ENCODE peak calls at places on chromosomes 7 and 10, in eight cellular contexts. One of them, this sample, is unnamed.

GRCh38 chr7:137977173-137977572 is 24.7 kb downstream of the CREB3L2 start:
- DNase-seq in PC-9: no peak
- DNase-seq in astrocyte: peak
- DNase-seq in cardiac fibroblast: peak
- DNase-seq in PC-3: peak
- DNase-seq in endothelial cell: no peak
- DNase-seq in AG04449: no peak
- DNase-seq in type B pancreatic cell: no peak
- DNase-seq in this sample: no peak

GRCh38 chr7:116478834-116479233 is 20.7 kb upstream of the CAV2 start:
- DNase-seq in PC-9: no peak
- DNase-seq in astrocyte: no peak
- DNase-seq in cardiac fibroblast: no peak
- DNase-seq in PC-3: no peak
- DNase-seq in endothelial cell: no peak
- DNase-seq in AG04449: no peak
- DNase-seq in type B pancreatic cell: no peak
- DNase-seq in this sample: no peak

GRCh38 chr10:95784279-95784913 is 28.4 kb downstream of the ENTPD1 start:
- DNase-seq in PC-9: no peak
- DNase-seq in astrocyte: no peak
- DNase-seq in cardiac fibroblast: no peak
- DNase-seq in PC-3: no peak
- DNase-seq in endothelial cell: no peak
- DNase-seq in AG04449: no peak
- DNase-seq in type B pancreatic cell: no peak
- DNase-seq in this sample: no peak

GRCh38 chr7:471866-472639 is 47.6 kb downstream of the PDGFA start:
- DNase-seq in PC-9: no peak
- DNase-seq in astrocyte: peak
- DNase-seq in cardiac fibroblast: peak
- DNase-seq in PC-3: peak
- DNase-seq in endothelial cell: no peak
- DNase-seq in AG04449: peak
- DNase-seq in type B pancreatic cell: no peak
- DNase-seq in this sample: peak

GRCh38 chr10:65544756-65545155 is 1381.1 kb upstream of the LRRTM3 start:
- DNase-seq in PC-9: no peak
- DNase-seq in astrocyte: no peak
- DNase-seq in cardiac fibroblast: no peak
- DNase-seq in PC-3: no peak
- DNase-seq in endothelial cell: no peak
- DNase-seq in AG04449: no peak
- DNase-seq in type B pancreatic cell: no peak
- DNase-seq in this sample: no peak

GRCh38 chr10:114547466-114547865 is 110.6 kb downstream of the ABLIM1 start:
- DNase-seq in PC-9: no peak
- DNase-seq in astrocyte: no peak
- DNase-seq in cardiac fibroblast: no peak
- DNase-seq in PC-3: no peak
- DNase-seq in endothelial cell: no peak
- DNase-seq in AG04449: no peak
- DNase-seq in type B pancreatic cell: no peak
- DNase-seq in this sample: peak

GRCh38 chr10:43453266-43453831 is 16.4 kb downstream of the ZNF487 start:
- DNase-seq in PC-9: no peak
- DNase-seq in astrocyte: peak
- DNase-seq in cardiac fibroblast: no peak
- DNase-seq in PC-3: no peak
- DNase-seq in endothelial cell: no peak
- DNase-seq in AG04449: no peak
- DNase-seq in type B pancreatic cell: no peak
- DNase-seq in this sample: peak

GRCh38 chr7:143372070-143372469 is 9.1 kb upstream of the ZYX start:
- DNase-seq in PC-9: no peak
- DNase-seq in astrocyte: no peak
- DNase-seq in cardiac fibroblast: peak
- DNase-seq in PC-3: peak
- DNase-seq in endothelial cell: no peak
- DNase-seq in AG04449: no peak
- DNase-seq in type B pancreatic cell: no peak
- DNase-seq in this sample: peak

GRCh38 chr10:69456880-69457693 is 5.8 kb downstream of the TSPAN15 start:
- DNase-seq in PC-9: peak
- DNase-seq in astrocyte: peak
- DNase-seq in cardiac fibroblast: peak
- DNase-seq in PC-3: peak
- DNase-seq in endothelial cell: no peak
- DNase-seq in AG04449: no peak
- DNase-seq in type B pancreatic cell: no peak
- DNase-seq in this sample: peak

GRCh38 chr7:148277042-148277660 is 313.4 kb upstream of the C7orf33 start:
- DNase-seq in PC-9: no peak
- DNase-seq in astrocyte: no peak
- DNase-seq in cardiac fibroblast: no peak
- DNase-seq in PC-3: no peak
- DNase-seq in endothelial cell: no peak
- DNase-seq in AG04449: no peak
- DNase-seq in type B pancreatic cell: no peak
- DNase-seq in this sample: no peak

GRCh38 chr7:132244917-132245480 is 331.3 kb downstream of the PLXNA4 start:
- DNase-seq in PC-9: no peak
- DNase-seq in astrocyte: no peak
- DNase-seq in cardiac fibroblast: no peak
- DNase-seq in PC-3: no peak
- DNase-seq in endothelial cell: no peak
- DNase-seq in AG04449: no peak
- DNase-seq in type B pancreatic cell: no peak
- DNase-seq in this sample: no peak

GRCh38 chr10:132539431-132539839 is 1.8 kb downstream of the INPP5A start:
- DNase-seq in PC-9: no peak
- DNase-seq in astrocyte: no peak
- DNase-seq in cardiac fibroblast: no peak
- DNase-seq in PC-3: no peak
- DNase-seq in endothelial cell: no peak
- DNase-seq in AG04449: no peak
- DNase-seq in type B pancreatic cell: no peak
- DNase-seq in this sample: peak

GRCh38 chr7:95609277-95609971 is 13.1 kb upstream of the PDK4 start:
- DNase-seq in PC-9: no peak
- DNase-seq in astrocyte: peak
- DNase-seq in cardiac fibroblast: peak
- DNase-seq in PC-3: peak
- DNase-seq in endothelial cell: no peak
- DNase-seq in AG04449: no peak
- DNase-seq in type B pancreatic cell: no peak
- DNase-seq in this sample: no peak

GRCh38 chr7:31526882-31527281 is 13.0 kb downstream of the ITPRID1 start:
- DNase-seq in PC-9: no peak
- DNase-seq in astrocyte: no peak
- DNase-seq in cardiac fibroblast: no peak
- DNase-seq in PC-3: no peak
- DNase-seq in endothelial cell: no peak
- DNase-seq in AG04449: no peak
- DNase-seq in type B pancreatic cell: no peak
- DNase-seq in this sample: no peak

GRCh38 chr10:95841711-95842498 is 65.9 kb upstream of the CC2D2B start:
- DNase-seq in PC-9: no peak
- DNase-seq in astrocyte: peak
- DNase-seq in cardiac fibroblast: peak
- DNase-seq in PC-3: peak
- DNase-seq in endothelial cell: peak
- DNase-seq in AG04449: peak
- DNase-seq in type B pancreatic cell: no peak
- DNase-seq in this sample: peak

GRCh38 chr10:14334771-14335170 is 4.0 kb upstream of the FRMD4A start:
- DNase-seq in PC-9: no peak
- DNase-seq in astrocyte: no peak
- DNase-seq in cardiac fibroblast: no peak
- DNase-seq in PC-3: no peak
- DNase-seq in endothelial cell: no peak
- DNase-seq in AG04449: no peak
- DNase-seq in type B pancreatic cell: no peak
- DNase-seq in this sample: no peak

GRCh38 chr10:102117391-102118159 is 2.6 kb downstream of the LDB1 start:
- DNase-seq in PC-9: no peak
- DNase-seq in astrocyte: peak
- DNase-seq in cardiac fibroblast: peak
- DNase-seq in PC-3: no peak
- DNase-seq in endothelial cell: peak
- DNase-seq in AG04449: no peak
- DNase-seq in type B pancreatic cell: peak
- DNase-seq in this sample: peak
- TF ChIP-seq CTCF in PC-9: no peak
- TF ChIP-seq CTCF in astrocyte: peak
- TF ChIP-seq CTCF in cardiac fibroblast: peak
- TF ChIP-seq CTCF in PC-3: peak
- TF ChIP-seq CTCF in endothelial cell: no peak
- TF ChIP-seq CTCF in AG04449: peak
- TF ChIP-seq CTCF in type B pancreatic cell: peak
- TF ChIP-seq CTCF in this sample: peak

DNA sequence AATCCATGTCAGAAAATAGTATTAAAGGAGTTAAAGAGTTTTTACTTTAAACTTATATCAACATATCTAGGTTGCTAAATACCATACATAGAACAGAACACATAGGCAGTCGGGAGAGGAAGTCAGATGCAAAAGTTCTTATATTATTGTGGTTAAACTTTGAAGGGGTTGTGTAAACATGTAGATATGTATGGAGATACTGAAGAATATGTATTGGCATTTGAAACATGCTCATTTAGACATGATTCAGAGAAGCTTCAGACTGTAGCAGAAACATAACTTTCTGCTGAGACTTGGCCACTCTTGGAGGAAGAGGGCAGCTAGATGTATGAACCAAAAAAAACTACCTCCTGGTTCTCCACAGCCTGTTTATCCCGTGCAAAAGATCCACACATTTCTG is 103.5 kb upstream of the FERD3L start:
- DNase-seq in PC-9: no peak
- DNase-seq in astrocyte: peak
- DNase-seq in cardiac fibroblast: peak
- DNase-seq in PC-3: peak
- DNase-seq in endothelial cell: no peak
- DNase-seq in AG04449: peak
- DNase-seq in type B pancreatic cell: no peak
- DNase-seq in this sample: no peak
- TF ChIP-seq CTCF in PC-9: no peak
- TF ChIP-seq CTCF in astrocyte: no peak
- TF ChIP-seq CTCF in cardiac fibroblast: no peak
- TF ChIP-seq CTCF in PC-3: no peak
- TF ChIP-seq CTCF in endothelial cell: no peak
- TF ChIP-seq CTCF in AG04449: no peak
- TF ChIP-seq CTCF in type B pancreatic cell: no peak
- TF ChIP-seq CTCF in this sample: no peak

GRCh38 chr10:29210469-29210868 is 78.4 kb upstream of the LYZL1 start:
- DNase-seq in PC-9: no peak
- DNase-seq in astrocyte: no peak
- DNase-seq in cardiac fibroblast: peak
- DNase-seq in PC-3: no peak
- DNase-seq in endothelial cell: no peak
- DNase-seq in AG04449: no peak
- DNase-seq in type B pancreatic cell: no peak
- DNase-seq in this sample: no peak

GRCh38 chr10:29208816-29209215 is 80.1 kb upstream of the LYZL1 start:
- DNase-seq in PC-9: no peak
- DNase-seq in astrocyte: no peak
- DNase-seq in cardiac fibroblast: no peak
- DNase-seq in PC-3: no peak
- DNase-seq in endothelial cell: no peak
- DNase-seq in AG04449: no peak
- DNase-seq in type B pancreatic cell: no peak
- DNase-seq in this sample: no peak

GRCh38 chr10:29209830-29210229 is 79.0 kb upstream of the LYZL1 start:
- DNase-seq in PC-9: no peak
- DNase-seq in astrocyte: no peak
- DNase-seq in cardiac fibroblast: no peak
- DNase-seq in PC-3: no peak
- DNase-seq in endothelial cell: no peak
- DNase-seq in AG04449: no peak
- DNase-seq in type B pancreatic cell: no peak
- DNase-seq in this sample: no peak

DNA sequence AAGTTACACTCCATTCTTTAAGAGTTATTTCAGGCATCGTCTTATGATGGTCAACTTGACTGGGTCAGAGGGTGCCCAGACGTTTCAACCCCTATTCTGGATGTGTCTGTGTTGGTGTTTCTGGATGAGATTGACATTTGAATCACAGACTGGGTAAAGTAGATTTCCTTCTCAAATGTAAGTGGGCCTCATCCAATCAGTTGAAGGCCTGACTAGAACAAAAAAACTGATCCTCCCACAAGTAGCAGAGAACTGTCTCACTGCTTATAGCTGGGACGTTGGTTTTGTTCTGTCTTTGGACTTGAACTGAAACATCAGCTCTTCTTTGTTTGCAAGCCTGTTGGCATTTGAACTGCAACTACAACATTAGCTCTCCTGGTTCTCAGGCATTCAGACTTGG is 76.3 kb upstream of the LYZL1 start:
- DNase-seq in PC-9: no peak
- DNase-seq in astrocyte: no peak
- DNase-seq in cardiac fibroblast: no peak
- DNase-seq in PC-3: no peak
- DNase-seq in endothelial cell: no peak
- DNase-seq in AG04449: no peak
- DNase-seq in type B pancreatic cell: no peak
- DNase-seq in this sample: no peak
- TF ChIP-seq CTCF in PC-9: no peak
- TF ChIP-seq CTCF in astrocyte: no peak
- TF ChIP-seq CTCF in cardiac fibroblast: no peak
- TF ChIP-seq CTCF in PC-3: no peak
- TF ChIP-seq CTCF in endothelial cell: no peak
- TF ChIP-seq CTCF in AG04449: no peak
- TF ChIP-seq CTCF in type B pancreatic cell: no peak
- TF ChIP-seq CTCF in this sample: no peak

GRCh38 chr10:83371696-83372490 is 767.4 kb upstream of the GHITM start:
- DNase-seq in PC-9: no peak
- DNase-seq in astrocyte: peak
- DNase-seq in cardiac fibroblast: no peak
- DNase-seq in PC-3: no peak
- DNase-seq in endothelial cell: no peak
- DNase-seq in AG04449: no peak
- DNase-seq in type B pancreatic cell: no peak
- DNase-seq in this sample: no peak

GRCh38 chr10:83374741-83375140 is 764.6 kb upstream of the GHITM start:
- DNase-seq in PC-9: no peak
- DNase-seq in astrocyte: no peak
- DNase-seq in cardiac fibroblast: no peak
- DNase-seq in PC-3: no peak
- DNase-seq in endothelial cell: no peak
- DNase-seq in AG04449: no peak
- DNase-seq in type B pancreatic cell: no peak
- DNase-seq in this sample: no peak

GRCh38 chr10:83372646-83373045 is 766.7 kb upstream of the GHITM start:
- DNase-seq in PC-9: no peak
- DNase-seq in astrocyte: peak
- DNase-seq in cardiac fibroblast: peak
- DNase-seq in PC-3: no peak
- DNase-seq in endothelial cell: no peak
- DNase-seq in AG04449: no peak
- DNase-seq in type B pancreatic cell: no peak
- DNase-seq in this sample: no peak

GRCh38 chr10:83375274-83375673 is 764.0 kb upstream of the GHITM start:
- DNase-seq in PC-9: no peak
- DNase-seq in astrocyte: no peak
- DNase-seq in cardiac fibroblast: no peak
- DNase-seq in PC-3: no peak
- DNase-seq in endothelial cell: no peak
- DNase-seq in AG04449: no peak
- DNase-seq in type B pancreatic cell: no peak
- DNase-seq in this sample: no peak

GRCh38 chr10:83373659-83374058 is 765.6 kb upstream of the GHITM start:
- DNase-seq in PC-9: peak
- DNase-seq in astrocyte: peak
- DNase-seq in cardiac fibroblast: peak
- DNase-seq in PC-3: no peak
- DNase-seq in endothelial cell: peak
- DNase-seq in AG04449: no peak
- DNase-seq in type B pancreatic cell: no peak
- DNase-seq in this sample: peak
- TF ChIP-seq CTCF in PC-9: peak
- TF ChIP-seq CTCF in astrocyte: peak
- TF ChIP-seq CTCF in cardiac fibroblast: peak
- TF ChIP-seq CTCF in PC-3: peak
- TF ChIP-seq CTCF in endothelial cell: peak
- TF ChIP-seq CTCF in AG04449: no peak
- TF ChIP-seq CTCF in type B pancreatic cell: peak
- TF ChIP-seq CTCF in this sample: no peak